ENCODE peak calls at places on chromosomes 4 and X, in ten cellular contexts. V is astrocyte of the spinal cord, B is COR-L47, H is Calu3, D is testis, U is A172, A is MCF 10A, I is EH, E is NCI-H2029, J is lung microvascular endothelial cell. C is an unnamed sample.

GRCh38 chrX:103607385-103608304 is at the start of gene TCEAL3:
- DNase-seq in V (peak), B (peak), H (peak), D (peak), U (no peak), A (no peak), I (peak), E (no peak), J (peak), C (no peak)

GRCh38 chrX:20265726-20266681 is 705 bp downstream of the RPS6KA3 start:
- DNase-seq in V (no peak), B (peak), H (peak), D (peak), U (peak), A (peak), I (peak), E (no peak), J (peak), C (no peak)

GRCh38 chrX:40877869-40878268 is 142.5 kb upstream of the MED14 start:
- DNase-seq in V (peak), B (no peak), H (peak), D (no peak), U (no peak), A (peak), I (peak), E (no peak), J (peak), C (no peak)

GRCh38 chrX:22155126-22155525 is 117.6 kb upstream of the CBLL2 start:
- DNase-seq in V (no peak), B (no peak), H (no peak), D (no peak), U (no peak), A (no peak), I (no peak), E (no peak), J (no peak), C (no peak)

GRCh38 chrX:88136328-88136727 is 610.7 kb upstream of the CPXCR1 start:
- DNase-seq in V (no peak), B (no peak), H (no peak), D (no peak), U (no peak), A (no peak), I (no peak), E (no peak), J (no peak), C (no peak)

GRCh38 chr4:101693842-101694398 is 96.6 kb upstream of the BANK1 start:
- DNase-seq in V (no peak), B (peak), H (no peak), D (no peak), U (no peak), A (peak), I (no peak), E (peak), J (no peak), C (no peak)

GRCh38 chrX:40102393-40103381 is 4.9 kb upstream of the BCOR start:
- DNase-seq in V (no peak), B (no peak), H (no peak), D (no peak), U (no peak), A (no peak), I (no peak), E (no peak), J (no peak), C (no peak)

GRCh38 chr4:86730310-86730709 is 118.9 kb downstream of the SLC10A6 start:
- DNase-seq in V (no peak), B (no peak), H (no peak), D (no peak), U (no peak), A (no peak), I (no peak), E (no peak), J (no peak), C (no peak)

GRCh38 chr4:51931461-51931860 is 88.5 kb downstream of the DCUN1D4 start:
- DNase-seq in V (peak), B (no peak), H (no peak), D (no peak), U (no peak), A (no peak), I (peak), E (no peak), J (no peak), C (no peak)

GRCh38 chr4:19026281-19026680 is 1004.7 kb upstream of the LCORL start:
- DNase-seq in V (peak), B (peak), H (no peak), D (peak), U (peak), A (peak), I (no peak), E (no peak), J (no peak), C (no peak)